ENCODE peak calls at places on chromosomes 12 and 14, in seven cellular contexts. X, T, N, V, F, O and U are unnamed samples.

GRCh38 chr14:102911991-102912761 is 10.3 kb upstream of the AMN start:
- DNase-seq in X (no peak), T (no peak), N (no peak), V (no peak), F (no peak), O (no peak), U (peak)

GRCh38 chr12:46553911-46554310 is 181.3 kb upstream of the SLC38A2 start:
- DNase-seq in X (no peak), T (peak), N (no peak), V (peak), F (peak), O (peak), U (no peak)

GRCh38 chr12:45557020-45557419 is 172.5 kb upstream of the ARID2 start:
- DNase-seq in X (no peak), T (no peak), N (no peak), V (no peak), F (no peak), O (no peak), U (no peak)

GRCh38 chr12:87795555-87795954 is 233.6 kb downstream of the C12orf50 start:
- DNase-seq in X (no peak), T (no peak), N (no peak), V (no peak), F (no peak), O (no peak), U (no peak)

GRCh38 chr12:15720299-15720698 is 68.9 kb downstream of the EPS8 start:
- DNase-seq in X (no peak), T (no peak), N (no peak), V (peak), F (no peak), O (no peak), U (no peak)

GRCh38 chr12:120833849-120834248 is 70.3 kb downstream of the SPPL3 start:
- DNase-seq in X (no peak), T (no peak), N (no peak), V (peak), F (no peak), O (peak), U (no peak)

GRCh38 chr12:95859344-95859816 is 628 bp downstream of the SNRPF start:
- DNase-seq in X (peak), T (peak), N (peak), V (peak), F (peak), O (peak), U (peak)

GRCh38 chr14:35643513-35643912 is 109.5 kb downstream of the INSM2 start:
- DNase-seq in X (no peak), T (no peak), N (no peak), V (no peak), F (no peak), O (no peak), U (no peak)

GRCh38 chr12:124548854-124549378 is 18.5 kb downstream of the NCOR2 start:
- DNase-seq in X (no peak), T (no peak), N (no peak), V (peak), F (peak), O (peak), U (peak)

GRCh38 chr12:30203981-30204380 is 420.2 kb upstream of the TMTC1 start:
- DNase-seq in X (no peak), T (no peak), N (no peak), V (no peak), F (no peak), O (no peak), U (no peak)

GRCh38 chr14:45679852-45680251 is 426.9 kb upstream of the MIS18BP1 start:
- DNase-seq in X (peak), T (peak), N (no peak), V (peak), F (peak), O (peak), U (peak)

GRCh38 chr12:1398673-1399072 is 195.7 kb downstream of the FBXL14 start:
- DNase-seq in X (no peak), T (peak), N (no peak), V (peak), F (no peak), O (no peak), U (no peak)

GRCh38 chr14:48614003-48614402 is 938.6 kb upstream of the MDGA2 start:
- DNase-seq in X (no peak), T (no peak), N (no peak), V (peak), F (peak), O (peak), U (no peak)

GRCh38 chr12:123982269-123982668 is 9.3 kb downstream of the ZNF664 start:
- DNase-seq in X (no peak), T (no peak), N (no peak), V (no peak), F (no peak), O (no peak), U (no peak)

GRCh38 chr12:130587966-130588365 is 128.1 kb downstream of the RIMBP2 start:
- DNase-seq in X (no peak), T (no peak), N (no peak), V (no peak), F (no peak), O (no peak), U (no peak)

GRCh38 chr14:80356413-80356812 is 145.1 kb upstream of the DIO2 start:
- DNase-seq in X (no peak), T (peak), N (peak), V (peak), F (peak), O (peak), U (peak)

GRCh38 chr12:120242971-120243699 is 22.4 kb downstream of the PXN start:
- DNase-seq in X (no peak), T (no peak), N (no peak), V (no peak), F (no peak), O (no peak), U (no peak)

GRCh38 chr12:13088503-13088902 is 15.0 kb downstream of the GSG1 start:
- DNase-seq in X (no peak), T (no peak), N (no peak), V (no peak), F (no peak), O (no peak), U (no peak)

GRCh38 chr12:121794532-121795028 is 1.1 kb upstream of the RHOF start:
- DNase-seq in X (no peak), T (no peak), N (no peak), V (no peak), F (no peak), O (no peak), U (peak)

DNA sequence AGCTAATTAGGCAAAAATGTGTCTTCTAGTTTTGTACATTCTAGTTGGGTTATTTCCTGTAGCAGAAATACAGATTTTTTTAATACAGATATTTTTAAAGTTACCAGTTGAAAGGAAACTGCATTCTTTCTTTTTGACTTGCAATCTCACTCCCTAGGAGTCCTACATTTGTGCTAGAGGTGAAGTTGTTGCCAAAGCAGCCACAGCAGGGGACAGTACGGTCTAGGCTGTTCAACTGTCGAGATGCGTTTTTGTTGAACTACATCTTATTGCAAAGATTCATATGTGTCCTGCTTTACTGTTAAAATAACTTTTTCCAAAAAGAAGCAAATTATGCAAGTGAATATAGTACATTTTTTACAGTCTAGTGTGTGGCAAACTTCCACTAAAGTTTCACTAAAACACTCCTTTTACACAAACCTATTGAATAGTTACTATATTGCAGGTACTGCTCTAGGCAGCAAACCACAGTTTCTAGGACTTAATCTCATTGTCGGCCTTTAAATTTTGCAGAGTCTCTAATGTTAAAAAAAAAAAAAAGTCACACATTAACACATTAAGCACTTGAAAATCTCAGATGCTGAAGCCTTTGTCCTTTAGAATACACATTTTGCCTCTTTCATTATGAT is 30.2 kb upstream of the SRGAP1 start:
- DNase-seq in X (no peak), T (no peak), N (no peak), V (no peak), F (no peak), O (no peak), U (no peak)
- H2AFZ ChIP-seq in X (no peak), T (no peak), N (no peak), V (no peak), F (no peak), O (no peak), U (no peak)

DNA sequence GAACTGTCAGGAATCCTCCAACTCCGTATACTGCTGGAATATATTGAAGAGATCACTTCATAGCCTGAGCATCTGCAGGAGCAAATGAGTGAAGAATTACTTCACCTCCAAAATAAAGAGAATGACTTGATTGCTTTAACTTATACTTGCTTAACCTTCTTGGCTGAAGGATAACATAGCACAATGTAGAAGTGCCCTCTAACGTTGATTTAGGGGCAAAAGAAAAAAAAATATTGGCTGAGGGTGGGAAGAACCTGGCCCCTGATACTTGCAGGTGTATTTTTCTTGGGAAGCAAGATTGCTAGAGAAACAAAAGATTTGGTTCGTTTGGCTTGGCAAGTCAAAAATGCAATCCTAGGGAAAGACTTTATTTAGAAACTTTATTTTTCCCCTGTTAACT is 272.7 kb upstream of the FAR2 start:
- DNase-seq in X (no peak), T (peak), N (no peak), V (no peak), F (no peak), O (no peak), U (no peak)
- TF ChIP-seq CTCF in X (no peak), T (no peak), N (no peak), V (no peak), F (no peak), O (no peak), U (no peak)

DNA sequence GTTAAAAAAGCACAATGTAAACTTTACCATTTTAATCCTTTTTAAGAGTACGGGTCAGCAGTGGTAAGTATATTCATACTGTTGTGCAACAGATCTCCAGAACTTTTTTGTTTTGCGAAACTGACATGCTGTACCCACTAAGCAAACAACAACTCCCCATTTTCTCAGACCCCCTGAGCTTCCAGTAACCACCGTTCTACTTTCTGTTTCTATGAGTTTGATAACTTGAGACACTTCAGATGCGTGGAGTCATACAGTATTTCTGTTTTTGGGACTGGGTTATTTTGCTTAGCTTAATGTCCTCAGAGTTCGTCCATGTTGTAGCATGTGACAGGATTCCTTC is 38.0 kb downstream of the CHST11 start:
- DNase-seq in X (no peak), T (no peak), N (no peak), V (no peak), F (no peak), O (no peak), U (no peak)
- H2AFZ ChIP-seq in X (no peak), T (no peak), N (no peak), V (no peak), F (no peak), O (peak), U (peak)

GRCh38 chr14:66401447-66402095 is 84.6 kb upstream of the CCDC196 start:
- DNase-seq in X (peak), T (peak), N (peak), V (no peak), F (no peak), O (peak), U (no peak)
- TF ChIP-seq CTCF in X (peak), T (peak), N (peak), V (peak), F (peak), O (peak), U (peak)

DNA sequence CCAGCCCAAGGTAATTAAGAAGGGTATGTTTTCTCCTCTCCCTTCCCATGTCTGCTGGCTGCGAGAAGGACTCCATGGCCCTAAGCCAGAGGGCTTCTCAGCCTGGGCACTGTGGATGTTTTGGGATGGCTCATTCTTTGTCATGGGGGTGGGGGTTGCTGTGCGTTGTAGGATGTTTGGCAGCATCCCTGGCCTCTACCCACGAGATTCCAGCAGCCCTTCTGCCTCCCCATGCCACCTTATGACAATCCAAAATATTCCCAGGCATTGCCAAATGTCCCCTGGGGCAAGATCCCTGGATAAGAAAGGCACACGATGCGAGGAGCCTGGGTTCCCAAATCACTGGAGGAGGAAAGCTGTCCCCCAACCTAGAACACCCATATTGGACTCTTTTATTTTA is 36.4 kb downstream of the DAO start:
- DNase-seq in X (no peak), T (no peak), N (no peak), V (no peak), F (no peak), O (no peak), U (no peak)
- H2AFZ ChIP-seq in X (no peak), T (no peak), N (no peak), V (no peak), F (no peak), O (no peak), U (no peak)

DNA sequence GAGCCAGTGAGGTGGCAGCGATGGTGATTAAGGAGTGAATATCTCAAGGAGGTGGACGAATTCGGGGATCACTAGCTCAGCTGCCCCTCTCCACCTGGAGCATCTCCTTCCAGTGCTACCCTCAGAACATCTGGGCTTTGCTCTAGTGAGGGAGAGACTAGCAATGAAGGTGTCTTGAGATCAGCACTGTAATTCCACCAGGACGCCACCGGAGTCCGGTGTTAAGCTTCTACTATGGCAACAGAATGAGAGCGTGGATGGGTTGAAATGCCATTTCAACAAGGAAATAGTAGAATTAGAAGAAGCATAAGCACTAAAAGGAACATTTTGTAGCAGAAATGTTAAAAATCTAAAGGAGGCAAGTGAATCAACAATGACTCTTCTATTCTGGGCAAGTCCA is 61.1 kb downstream of the NTF3 start:
- DNase-seq in X (no peak), T (no peak), N (no peak), V (no peak), F (no peak), O (no peak), U (no peak)
- TF ChIP-seq CTCF in X (no peak), T (no peak), N (no peak), V (peak), F (no peak), O (no peak), U (no peak)

GRCh38 chr12:6092784-6093722 is 31.4 kb downstream of the VWF start:
- DNase-seq in X (peak), T (peak), N (no peak), V (peak), F (peak), O (peak), U (peak)
- H2AFZ ChIP-seq in X (peak), T (peak), N (no peak), V (peak), F (peak), O (peak), U (peak)

DNA sequence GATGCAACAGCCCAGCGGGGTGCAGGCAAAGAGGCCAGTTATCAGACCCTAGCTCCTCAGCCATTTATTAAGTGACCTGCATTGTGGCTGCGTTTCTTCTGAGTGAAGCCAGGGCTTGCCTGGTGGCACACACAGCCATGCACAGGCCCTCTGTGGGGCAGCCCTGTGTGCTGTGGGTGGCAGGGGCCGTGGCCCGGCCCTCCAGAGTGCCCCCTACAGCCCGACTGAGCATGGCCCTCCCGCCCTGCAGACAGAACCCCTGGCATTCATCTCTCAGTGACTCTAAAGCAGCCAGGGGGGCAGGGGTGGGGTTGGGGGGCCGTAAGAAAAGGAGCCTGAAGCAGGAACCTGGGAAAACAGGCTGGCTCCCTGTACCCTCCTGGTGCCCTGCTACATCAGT is 225.9 kb upstream of the PWP1 start:
- DNase-seq in X (no peak), T (no peak), N (no peak), V (no peak), F (no peak), O (no peak), U (no peak)
- TF ChIP-seq CTCF in X (no peak), T (no peak), N (no peak), V (no peak), F (no peak), O (no peak), U (no peak)

GRCh38 chr12:83015390-83016225 is 328.9 kb downstream of the TMTC2 start:
- DNase-seq in X (peak), T (no peak), N (no peak), V (no peak), F (peak), O (peak), U (no peak)

GRCh38 chr12:83018063-83018462 is 331.4 kb downstream of the TMTC2 start:
- DNase-seq in X (no peak), T (no peak), N (no peak), V (no peak), F (no peak), O (no peak), U (no peak)

GRCh38 chr12:83017001-83017400 is 330.3 kb downstream of the TMTC2 start:
- DNase-seq in X (no peak), T (no peak), N (no peak), V (no peak), F (peak), O (peak), U (no peak)

DNA sequence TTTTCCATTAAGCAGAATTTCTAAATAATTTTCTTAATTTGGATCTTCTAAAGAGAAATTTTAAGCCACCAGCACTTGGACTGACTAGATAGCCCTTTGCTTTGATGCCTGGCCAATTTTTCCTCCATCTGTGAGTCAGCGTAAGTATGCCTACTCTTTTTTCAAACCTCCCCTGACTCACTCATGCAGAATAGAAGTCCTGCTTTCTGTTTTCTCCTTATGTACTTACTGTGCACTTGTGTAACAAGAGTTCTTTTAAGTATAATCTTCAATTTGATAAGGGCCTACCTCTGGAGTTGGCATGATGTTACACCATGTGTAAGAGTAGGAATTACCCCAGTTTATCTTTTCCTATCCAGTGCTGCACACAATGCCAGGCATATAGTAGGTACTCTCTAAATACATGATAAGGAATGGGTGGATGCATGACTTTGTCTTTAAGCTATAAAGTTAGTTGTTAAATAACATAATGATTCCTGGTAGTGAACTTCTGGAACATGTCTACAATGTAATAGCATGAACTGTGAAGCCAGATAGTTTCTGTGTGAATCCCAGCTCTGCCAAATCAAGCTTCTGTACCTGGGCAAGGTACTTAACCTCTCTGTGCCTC is 329.6 kb downstream of the TMTC2 start:
- DNase-seq in X (peak), T (peak), N (peak), V (peak), F (peak), O (peak), U (no peak)
- H2AFZ ChIP-seq in X (no peak), T (peak), N (no peak), V (no peak), F (no peak), O (no peak), U (no peak)

DNA sequence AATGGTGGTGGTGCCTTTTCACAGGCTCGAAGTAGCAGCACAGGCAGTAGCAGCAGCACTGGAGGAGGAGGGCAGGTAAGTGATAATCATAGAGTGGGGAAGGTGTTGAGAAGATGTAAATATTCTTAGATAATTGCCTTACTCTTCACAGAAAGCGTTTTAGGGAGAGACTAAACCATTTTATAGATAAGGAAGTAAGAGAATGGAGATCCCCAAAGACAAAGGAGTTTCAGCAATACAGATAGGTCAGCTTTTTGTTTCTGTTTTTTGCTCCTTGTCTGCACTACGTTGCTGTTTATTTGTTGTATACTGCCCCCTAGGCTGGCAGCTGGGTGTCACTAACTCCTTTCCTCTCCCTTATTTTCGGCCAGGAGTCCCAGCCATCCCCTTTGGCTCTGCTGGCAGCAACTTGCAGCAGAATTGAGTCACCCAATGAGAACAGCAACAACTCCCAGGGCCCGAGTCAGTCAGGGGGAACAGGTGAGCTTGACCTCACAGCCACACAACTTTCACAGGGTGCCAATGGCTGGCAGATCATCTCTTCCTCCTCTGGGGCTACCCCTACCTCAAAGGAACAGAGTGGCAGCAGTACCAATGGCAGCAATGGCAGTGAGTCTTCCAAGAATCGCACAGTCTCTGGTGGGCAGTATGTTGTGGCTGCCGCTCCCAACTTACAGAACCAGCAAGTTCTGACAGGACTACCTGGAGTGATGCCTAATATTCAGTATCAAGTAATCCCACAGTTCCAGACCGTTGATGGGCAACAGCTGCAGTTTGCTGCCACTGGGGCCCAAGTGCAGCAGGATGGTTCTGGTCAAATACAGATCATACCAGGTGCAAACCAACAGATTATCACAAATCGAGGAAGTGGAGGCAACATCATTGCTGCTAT is 2.0 kb downstream of the SP1 start:
- DNase-seq in X (peak), T (peak), N (peak), V (peak), F (no peak), O (peak), U (peak)
- TF ChIP-seq CTCF in X (peak), T (peak), N (peak), V (peak), F (peak), O (peak), U (peak)